ENCODE peak calls at places on chromosome 4, in seven cellular contexts. M is heart right ventricle, P is colonic mucosa, O is A549, R is endodermal cell, Q is right lobe of liver, T is esophagus squamous epithelium. L is an unnamed sample.
A peak's percentile ranks its signal among the peaks of the same experiment; 100 is the strongest.

GRCh38 chr4:94934201-94934600 is 176.4 kb downstream of the BMPR1B start:
- DNase-seq in M (no peak), P (no peak), O (peak; percentile 28), R (no peak), Q (no peak), T (no peak), L (no peak)

GRCh38 chr4:48698029-48698901 is 81.8 kb downstream of the FRYL start:
- DNase-seq in M (peak; percentile 63), P (peak; percentile 86), O (peak; percentile 64), R (peak; percentile 54), Q (peak; percentile 68), T (no peak), L (peak; percentile 26)

GRCh38 chr4:41359069-41359769 is 102.5 kb downstream of the UCHL1 start:
- DNase-seq in M (no peak), P (no peak), O (peak; percentile 84), R (peak; percentile 88), Q (peak; percentile 23), T (no peak), L (no peak)

GRCh38 chr4:113057891-113058290 is 8.4 kb downstream of the ANK2 start:
- DNase-seq in M (no peak), P (no peak), O (peak; percentile 11), R (no peak), Q (no peak), T (no peak), L (no peak)

GRCh38 chr4:158121203-158121586 is 51.6 kb downstream of the GASK1B start:
- DNase-seq in M (peak; percentile 36), P (no peak), O (peak; percentile 37), R (no peak), Q (no peak), T (no peak), L (no peak)

GRCh38 chr4:22874334-22874912 is 181.7 kb downstream of the GBA3 start:
- DNase-seq in M (no peak), P (peak; percentile 25), O (no peak), R (no peak), Q (peak; percentile 31), T (no peak), L (no peak)

GRCh38 chr4:5823542-5824211 is 69.2 kb downstream of the CRMP1 start:
- DNase-seq in M (no peak), P (no peak), O (no peak), R (no peak), Q (no peak), T (no peak), L (no peak)

GRCh38 chr4:151674804-151675290 is 86.0 kb downstream of the GATB start:
- DNase-seq in M (no peak), P (peak; percentile 56), O (no peak), R (peak; percentile 88), Q (peak; percentile 33), T (no peak), L (no peak)

GRCh38 chr4:111546881-111547280 is 598.4 kb upstream of the FAM241A start:
- DNase-seq in M (no peak), P (no peak), O (no peak), R (no peak), Q (no peak), T (no peak), L (no peak)

GRCh38 chr4:118953276-118953675 is 64.6 kb downstream of the SYNPO2 start:
- DNase-seq in M (no peak), P (no peak), O (no peak), R (no peak), Q (no peak), T (no peak), L (no peak)

GRCh38 chr4:169582706-169583105 is 29.7 kb downstream of the NEK1 start:
- DNase-seq in M (no peak), P (no peak), O (no peak), R (no peak), Q (no peak), T (no peak), L (no peak)

GRCh38 chr4:102483120-102483519 is 18.0 kb upstream of the NFKB1 start:
- DNase-seq in M (no peak), P (no peak), O (no peak), R (no peak), Q (no peak), T (no peak), L (no peak)

GRCh38 chr4:67037489-67037888 is 507.8 kb downstream of the CENPC start:
- DNase-seq in M (no peak), P (no peak), O (no peak), R (no peak), Q (no peak), T (no peak), L (no peak)

GRCh38 chr4:52718123-52718522 is 33.1 kb downstream of the ERVMER34-1 start:
- DNase-seq in M (no peak), P (no peak), O (no peak), R (no peak), Q (no peak), T (no peak), L (no peak)

GRCh38 chr4:101346562-101347266 is 612 bp downstream of the PPP3CA start:
- DNase-seq in M (peak; percentile 44), P (peak; percentile 68), O (peak; percentile 47), R (peak; percentile 86), Q (peak; percentile 74), T (peak; percentile 22), L (peak; percentile 61)

GRCh38 chr4:2104556-2105345 is 45.6 kb downstream of the NAT8L start:
- DNase-seq in M (no peak), P (no peak), O (no peak), R (no peak), Q (no peak), T (no peak), L (no peak)

GRCh38 chr4:47786958-47787370 is 50.9 kb downstream of the CORIN start:
- DNase-seq in M (no peak), P (no peak), O (no peak), R (no peak), Q (no peak), T (no peak), L (no peak)

GRCh38 chr4:130185123-130185522 is 1089.2 kb downstream of the C4orf33 start:
- DNase-seq in M (no peak), P (no peak), O (no peak), R (no peak), Q (no peak), T (no peak), L (no peak)

GRCh38 chr4:180336494-180337090 is 1906.6 kb upstream of the TENM3 start:
- DNase-seq in M (no peak), P (no peak), O (no peak), R (no peak), Q (no peak), T (no peak), L (no peak)

GRCh38 chr4:129455462-129455861 is 359.5 kb downstream of the C4orf33 start:
- DNase-seq in M (no peak), P (no peak), O (no peak), R (no peak), Q (no peak), T (no peak), L (no peak)

GRCh38 chr4:172129593-172129992 is 316.4 kb downstream of the GALNTL6 start:
- DNase-seq in M (no peak), P (no peak), O (no peak), R (no peak), Q (no peak), T (no peak), L (no peak)
- H3K4me1 ChIP-seq in M (no peaks in the 10 kb centered on the region), P (no peaks in the 10 kb centered on the region), O (no peaks in the 10 kb centered on the region), R (peaks cover 8% of the 10 kb centered on the region), Q (no peaks in the 10 kb centered on the region), T (no peaks in the 10 kb centered on the region), L (no peaks in the 10 kb centered on the region)

DNA sequence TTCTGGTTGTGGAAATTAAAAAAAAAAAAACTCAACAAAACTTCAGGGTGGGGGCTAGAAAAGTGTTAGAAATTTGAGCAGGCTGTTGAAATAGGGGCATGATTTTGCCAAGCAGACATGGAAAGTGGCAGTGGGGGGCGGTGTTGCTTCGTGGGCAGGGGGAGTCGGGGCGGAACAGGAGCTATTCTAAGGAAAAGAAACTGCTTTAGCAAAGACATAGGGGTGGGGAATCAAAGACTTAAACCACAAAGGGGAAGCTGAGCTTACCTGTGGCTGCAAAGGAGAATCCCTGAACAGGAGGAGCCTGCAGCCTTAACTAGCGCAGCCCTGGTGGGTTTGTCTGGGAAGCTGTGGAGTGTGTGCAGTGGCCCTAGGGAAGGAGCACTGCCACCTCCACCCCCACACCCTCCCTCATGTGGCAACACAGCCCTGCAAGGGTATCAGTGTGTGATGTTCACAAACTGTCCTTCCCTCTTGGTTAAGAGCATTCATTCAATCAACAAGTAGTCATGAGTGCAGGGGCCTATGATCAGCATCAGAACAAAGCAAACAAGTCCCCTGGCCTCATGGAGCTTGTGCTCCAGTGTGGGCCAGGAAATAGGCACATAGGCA is 20.5 kb downstream of the SEL1L3 start:
- DNase-seq in M (no peak), P (no peak), O (no peak), R (peak; percentile 75), Q (no peak), T (no peak), L (no peak)
- TF ChIP-seq CTCF in M (no peak), P (peak; percentile 16), O (no peak), R (peak; percentile 60), Q (no peak), T (no peak), L (no peak)

GRCh38 chr4:73945140-73945539 is 36.7 kb downstream of the PF4 start:
- DNase-seq in M (no peak), P (no peak), O (no peak), R (no peak), Q (no peak), T (no peak), L (no peak)

GRCh38 chr4:73944061-73944875 is 37.6 kb downstream of the PF4 start:
- DNase-seq in M (peak; percentile 9), P (peak; percentile 57), O (no peak), R (peak; percentile 84), Q (peak; percentile 25), T (no peak), L (peak; percentile 15)

GRCh38 chr4:73945674-73946449 is 36.0 kb downstream of the PF4 start:
- DNase-seq in M (no peak), P (no peak), O (no peak), R (no peak), Q (no peak), T (no peak), L (no peak)

GRCh38 chr4:73947239-73947985 is 34.4 kb downstream of the PF4 start:
- DNase-seq in M (no peak), P (no peak), O (no peak), R (no peak), Q (no peak), T (no peak), L (no peak)

GRCh38 chr4:73943555-73943954 is 38.3 kb downstream of the PF4 start:
- DNase-seq in M (no peak), P (no peak), O (no peak), R (no peak), Q (no peak), T (no peak), L (no peak)
- H3K4me3 ChIP-seq in M (no peak overlapping the region), P (peak overlapping the region; percentile 41), O (peak overlapping the region; percentile 49), R (peak overlapping the region; percentile 57), Q (no peak overlapping the region), T (no peak overlapping the region), L (peak overlapping the region; percentile 57)

DNA sequence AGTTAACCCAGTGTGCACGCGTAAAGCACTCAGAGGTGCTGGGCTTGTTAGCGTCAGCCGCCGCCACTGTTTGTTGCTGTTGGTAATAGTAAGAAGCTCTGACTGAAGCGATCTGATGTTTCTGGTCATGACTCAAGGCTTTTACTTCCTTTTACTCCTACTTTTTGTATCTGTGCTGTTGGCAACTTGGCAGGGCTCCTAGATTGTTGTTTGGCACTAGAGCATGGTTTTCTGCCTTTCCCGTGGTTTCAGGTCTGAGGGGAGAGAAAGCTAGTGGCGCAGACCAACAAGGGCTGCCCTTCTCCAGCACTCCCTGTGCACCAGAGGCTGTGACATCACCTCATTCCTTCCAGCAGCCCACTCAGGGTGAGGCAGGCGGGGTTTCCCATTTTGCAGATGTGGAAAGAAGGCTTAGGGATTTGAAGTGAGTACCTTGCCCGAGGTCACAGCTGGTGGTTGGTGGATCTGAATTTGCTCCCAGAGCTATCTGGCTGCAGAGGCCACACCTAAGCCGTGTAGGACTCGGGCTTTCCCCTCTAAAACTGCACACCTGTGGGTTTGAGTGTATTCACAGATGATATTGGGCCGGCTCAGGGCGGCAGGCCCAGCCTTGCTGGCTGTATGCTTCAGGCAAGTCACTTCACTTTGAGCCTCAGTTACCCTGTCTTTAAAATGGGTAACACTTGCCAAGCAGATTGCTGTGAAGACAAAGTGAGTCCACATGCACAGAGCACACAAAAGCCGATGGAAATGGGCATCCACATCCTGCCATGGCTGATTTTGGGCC is 51.2 kb upstream of the TADA2B start:
- DNase-seq in M (no peak), P (no peak), O (no peak), R (no peak), Q (peak; percentile 34), T (no peak), L (no peak)
- H3K4me1 ChIP-seq in M (peaks cover 56% of the 10 kb centered on the region), P (no peaks in the 10 kb centered on the region), O (peaks cover 22% of the 10 kb centered on the region), R (peaks cover 10% of the 10 kb centered on the region), Q (peaks cover 33% of the 10 kb centered on the region), T (peaks cover 47% of the 10 kb centered on the region), L (peaks cover 64% of the 10 kb centered on the region)

L was measured in left ventricle myocardium inferior.